ENCODE peak calls at places on chromosomes 4 and X, in four cellular contexts. One of them, this sample, is unnamed.

GRCh38 chr4:21248336-21248735 is 548.1 kb downstream of the PACRGL start:
- DNase-seq in RPMI8226: no peak
- DNase-seq in body of pancreas: no peak
- DNase-seq in DMS79: no peak
- DNase-seq in this sample: no peak

GRCh38 chr4:54082168-54082567 is 17.8 kb upstream of the CHIC2 start:
- DNase-seq in RPMI8226: no peak
- DNase-seq in body of pancreas: peak
- DNase-seq in DMS79: no peak
- DNase-seq in this sample: no peak

GRCh38 chrX:153921511-153922285 is 4.4 kb downstream of the ARHGAP4 start:
- DNase-seq in DMS79: no peak
- DNase-seq in body of pancreas: no peak
- DNase-seq in RPMI8226: no peak
- DNase-seq in this sample: no peak

GRCh38 chrX:108426262-108426661 is 12.0 kb downstream of the COL4A6 start:
- DNase-seq in body of pancreas: no peak
- DNase-seq in DMS79: no peak
- DNase-seq in RPMI8226: no peak
- DNase-seq in this sample: no peak

GRCh38 chr4:165612936-165613335 is 234.1 kb downstream of the CPE start:
- DNase-seq in RPMI8226: no peak
- DNase-seq in DMS79: no peak
- DNase-seq in body of pancreas: no peak
- DNase-seq in this sample: no peak

GRCh38 chr4:90226734-90227133 is 99.5 kb downstream of the CCSER1 start:
- DNase-seq in RPMI8226: no peak
- DNase-seq in DMS79: no peak
- DNase-seq in body of pancreas: no peak
- DNase-seq in this sample: no peak

GRCh38 chr4:86432552-86433134 is 72.8 kb upstream of the MAPK10 start:
- DNase-seq in RPMI8226: no peak
- DNase-seq in DMS79: no peak
- DNase-seq in body of pancreas: peak
- DNase-seq in this sample: peak

GRCh38 chr4:72077346-72077745 is 45.5 kb downstream of the NPFFR2 start:
- DNase-seq in body of pancreas: no peak
- DNase-seq in RPMI8226: no peak
- DNase-seq in DMS79: no peak
- DNase-seq in this sample: no peak

GRCh38 chr4:111689731-111690130 is 455.5 kb upstream of the FAM241A start:
- DNase-seq in DMS79: no peak
- DNase-seq in body of pancreas: no peak
- DNase-seq in RPMI8226: no peak
- DNase-seq in this sample: no peak

GRCh38 chr4:100690812-100691211 is 173.0 kb upstream of the EMCN start:
- DNase-seq in body of pancreas: no peak
- DNase-seq in RPMI8226: no peak
- DNase-seq in DMS79: no peak
- DNase-seq in this sample: no peak

GRCh38 chrX:80266979-80267378 is 153.3 kb upstream of the TENT5D start:
- DNase-seq in DMS79: no peak
- DNase-seq in body of pancreas: no peak
- DNase-seq in RPMI8226: no peak
- DNase-seq in this sample: no peak

GRCh38 chr4:109164011-109164410 is 138.4 kb downstream of the COL25A1 start:
- DNase-seq in body of pancreas: no peak
- DNase-seq in RPMI8226: no peak
- DNase-seq in DMS79: no peak
- DNase-seq in this sample: no peak

GRCh38 chrX:40721489-40722106 is 13.7 kb downstream of the MED14 start:
- DNase-seq in DMS79: no peak
- DNase-seq in RPMI8226: no peak
- DNase-seq in body of pancreas: no peak
- DNase-seq in this sample: no peak

GRCh38 chr4:113026556-113026955 is 22.9 kb upstream of the ANK2 start:
- DNase-seq in DMS79: no peak
- DNase-seq in RPMI8226: no peak
- DNase-seq in body of pancreas: no peak
- DNase-seq in this sample: no peak

GRCh38 chr4:103032575-103032974 is 13.1 kb upstream of the SLC9B1 start:
- DNase-seq in DMS79: no peak
- DNase-seq in body of pancreas: peak
- DNase-seq in RPMI8226: peak
- DNase-seq in this sample: peak

GRCh38 chrX:9662148-9662547 is 103.5 kb downstream of the GPR143 start:
- DNase-seq in DMS79: no peak
- DNase-seq in RPMI8226: no peak
- DNase-seq in body of pancreas: no peak
- DNase-seq in this sample: no peak